ENCODE peak calls at places on chromosomes 6 and 20, in nine cellular contexts. T, C, S, I, N, X, F, H and J are unnamed samples.

GRCh38 chr6:80182291-80182690 is 75.8 kb downstream of the BCKDHB start:
- DNase-seq in T (no peak), C (no peak), S (no peak), I (no peak), N (no peak), X (no peak), F (peak; percentile 30), H (no peak), J (peak; percentile 24)

GRCh38 chr6:45630801-45631200 is 253.1 kb upstream of the SUPT3H start:
- DNase-seq in T (no peak), C (no peak), S (no peak), I (no peak), N (no peak), X (no peak), F (peak; percentile 73), H (no peak), J (no peak)

GRCh38 chr6:24283043-24283985 is 74.5 kb downstream of the DCDC2 start:
- DNase-seq in T (peak; percentile 91), C (peak; percentile 87), S (peak; percentile 90), I (peak; percentile 88), N (peak; percentile 90), X (peak; percentile 85), F (peak; percentile 57), H (peak; percentile 46), J (peak; percentile 40)

GRCh38 chr6:136037885-136038460 is 186.5 kb downstream of the PDE7B start:
- DNase-seq in T (peak; percentile 17), C (peak; percentile 21), S (no peak), I (peak; percentile 61), N (no peak), X (no peak), F (peak; percentile 82), H (no peak), J (no peak)

GRCh38 chr6:169429001-169429400 is 175.4 kb upstream of the THBS2 start:
- DNase-seq in T (no peak), C (no peak), S (no peak), I (no peak), N (no peak), X (no peak), F (no peak), H (no peak), J (no peak)

GRCh38 chr6:46015119-46015968 is at the start of gene CLIC5:
- DNase-seq in T (peak; percentile 81), C (peak; percentile 57), S (no peak), I (peak; percentile 77), N (no peak), X (no peak), F (no peak), H (peak; percentile 63), J (no peak)

GRCh38 chr6:118735320-118735719 is 83.9 kb upstream of the CEP85L start:
- DNase-seq in T (peak; percentile 35), C (no peak), S (no peak), I (peak; percentile 79), N (peak; percentile 12), X (no peak), F (no peak), H (no peak), J (no peak)

GRCh38 chr20:47164076-47164634 is 192.3 kb downstream of the ZMYND8 start:
- DNase-seq in T (no peak), C (no peak), S (no peak), I (no peak), N (no peak), X (no peak), F (no peak), H (no peak), J (no peak)

GRCh38 chr6:11714116-11714797 is 64.3 kb downstream of the ADTRP start:
- DNase-seq in T (no peak), C (no peak), S (no peak), I (no peak), N (no peak), X (no peak), F (no peak), H (no peak), J (no peak)

GRCh38 chr6:159045826-159046225 is 1.0 kb upstream of the TAGAP start:
- DNase-seq in T (no peak), C (no peak), S (no peak), I (no peak), N (no peak), X (no peak), F (no peak), H (no peak), J (no peak)

GRCh38 chr6:159043986-159044385 is 805 bp downstream of the TAGAP start:
- DNase-seq in T (no peak), C (no peak), S (no peak), I (no peak), N (no peak), X (no peak), F (no peak), H (no peak), J (no peak)

GRCh38 chr6:159052720-159053119 is 7.9 kb upstream of the TAGAP start:
- DNase-seq in T (no peak), C (no peak), S (no peak), I (no peak), N (no peak), X (no peak), F (no peak), H (no peak), J (no peak)

GRCh38 chr6:159044899-159045727 is at the start of gene TAGAP:
- DNase-seq in T (no peak), C (peak; percentile 59), S (no peak), I (no peak), N (no peak), X (peak; percentile 9), F (peak; percentile 28), H (peak; percentile 54), J (no peak)

GRCh38 chr6:159047896-159048685 is 3.3 kb upstream of the TAGAP start:
- DNase-seq in T (no peak), C (no peak), S (no peak), I (no peak), N (no peak), X (no peak), F (no peak), H (no peak), J (no peak)
- TF ChIP-seq CTCF in T (no peak), C (no peak), S (no peak), I (no peak), N (no peak), X (no peak), F (no peak), H (no peak), J (no peak)

GRCh38 chr6:19691465-19692167 is 145.6 kb upstream of the ID4 start:
- DNase-seq in T (peak; percentile 66), C (peak; percentile 26), S (no peak), I (peak; percentile 84), N (no peak), X (no peak), F (peak; percentile 5), H (no peak), J (no peak)

GRCh38 chr6:19694697-19695096 is 142.5 kb upstream of the ID4 start:
- DNase-seq in T (no peak), C (no peak), S (no peak), I (no peak), N (no peak), X (no peak), F (no peak), H (no peak), J (no peak)

GRCh38 chr6:19692506-19693298 is 144.5 kb upstream of the ID4 start:
- DNase-seq in T (no peak), C (no peak), S (no peak), I (no peak), N (no peak), X (no peak), F (no peak), H (no peak), J (no peak)

DNA sequence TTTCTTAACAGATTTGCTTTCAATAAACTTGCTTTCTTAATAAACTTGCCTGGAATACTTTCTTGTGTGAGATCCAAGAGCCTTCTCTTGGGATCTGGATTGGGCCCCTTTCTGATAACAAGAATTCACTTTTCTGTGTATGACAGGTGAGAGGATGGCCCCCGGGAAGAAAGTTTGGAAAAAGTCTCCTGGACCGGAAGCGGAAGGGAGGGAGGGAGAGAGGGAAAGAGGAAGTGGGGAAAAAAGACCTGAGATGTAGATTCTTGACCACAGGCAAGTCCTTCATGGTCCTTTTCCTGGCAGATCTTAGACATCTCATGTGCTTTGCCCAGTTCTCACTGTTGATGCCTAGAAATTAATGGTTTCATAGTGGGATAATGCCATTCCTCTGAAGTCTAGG is 146.5 kb upstream of the ID4 start:
- DNase-seq in T (no peak), C (no peak), S (no peak), I (no peak), N (no peak), X (no peak), F (no peak), H (no peak), J (no peak)
- H3K4me3 ChIP-seq in T (no peak overlapping the region), C (no peak overlapping the region), S (no peak overlapping the region), I (peak overlapping the region; percentile 83), N (no peak overlapping the region), X (no peak overlapping the region), F (no peak overlapping the region), H (no peak overlapping the region), J (no peak overlapping the region)

DNA sequence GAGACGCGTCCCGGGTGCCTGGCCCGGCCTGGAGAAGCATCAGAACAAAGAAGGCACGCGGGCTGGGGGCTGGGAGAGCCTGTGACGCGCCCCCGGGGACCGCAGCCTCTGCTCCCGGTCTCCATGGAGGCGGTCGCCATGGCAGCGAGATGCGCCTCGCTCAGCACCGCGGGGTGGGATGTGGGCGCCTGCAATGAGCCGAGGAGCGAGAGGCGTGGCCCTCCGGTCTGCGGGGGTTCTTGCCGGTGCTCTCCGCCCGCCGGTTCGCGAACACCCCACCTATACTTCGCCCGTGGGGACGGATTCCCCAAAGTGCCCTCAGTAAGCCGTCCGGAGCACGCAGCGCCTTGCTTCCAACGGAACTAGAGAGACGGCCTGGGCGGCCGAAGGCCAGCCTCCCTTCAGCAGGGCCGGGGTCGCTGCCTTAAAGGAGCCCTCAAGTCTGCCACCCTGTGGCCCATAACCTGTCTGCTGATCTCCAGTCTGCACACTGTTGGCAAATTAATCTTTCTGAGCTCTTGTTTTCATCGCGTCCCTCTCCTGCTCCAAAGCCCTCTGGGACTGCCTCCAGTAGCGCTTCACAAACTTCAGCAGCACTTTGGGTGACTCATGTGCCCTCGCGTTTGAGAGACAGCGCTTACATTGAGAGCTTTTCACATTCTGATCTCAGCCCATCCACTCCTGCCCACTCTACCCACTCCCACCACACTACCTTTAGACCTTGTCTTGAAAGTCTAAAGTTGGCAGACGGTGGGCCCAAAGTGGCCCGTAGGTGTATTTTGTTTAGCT is 983 bp upstream of the ADISSP start:
- DNase-seq in T (peak; percentile 87), C (peak; percentile 87), S (peak; percentile 90), I (peak; percentile 93), N (peak; percentile 83), X (peak; percentile 74), F (peak; percentile 74), H (peak; percentile 75), J (peak; percentile 61)
- TF ChIP-seq CTCF in T (peak; percentile 43), C (peak; percentile 64), S (peak; percentile 76), I (peak; percentile 80), N (peak; percentile 81), X (peak; percentile 57), F (peak; percentile 56), H (peak; percentile 48), J (peak; percentile 42)

GRCh38 chr6:3340358-3340798 is 81.6 kb downstream of the PSMG4 start:
- DNase-seq in T (no peak), C (no peak), S (no peak), I (no peak), N (no peak), X (no peak), F (peak; percentile 93), H (no peak), J (no peak)
- H3K4me3 ChIP-seq in T (no peak overlapping the region), C (no peak overlapping the region), S (no peak overlapping the region), I (no peak overlapping the region), N (no peak overlapping the region), X (no peak overlapping the region), F (no peak overlapping the region), H (no peak overlapping the region), J (no peak overlapping the region)